ENCODE peak calls at places on chromosomes 11 and 22, in five cellular contexts. T is BE2C, V is stomach, J is IMR-90, H is fibroblast of lung. Q is an unnamed sample.

GRCh38 chr11:68302256-68303054 is 9.9 kb upstream of the LRP5 start:
- DNase-seq in T (no peak), H (peak; percentile 30), J (peak; percentile 50), V (no peak), Q (no peak)

GRCh38 chr11:36363361-36364272 is 67.5 kb downstream of the PRR5L start:
- DNase-seq in V (no peak), J (no peak), H (no peak), T (no peak), Q (no peak)

GRCh38 chr22:26444777-26445176 is 15.7 kb downstream of the ASPHD2 start:
- DNase-seq in T (no peak), V (no peak), H (no peak), J (no peak), Q (no peak)

GRCh38 chr11:62129610-62130497 is 6.0 kb downstream of the INCENP start:
- DNase-seq in V (peak; percentile 18), H (no peak), T (no peak), J (no peak), Q (no peak)

GRCh38 chr11:32792948-32793475 is 1.4 kb downstream of the CCDC73 start:
- DNase-seq in J (peak; percentile 27), T (peak; percentile 36), V (peak; percentile 69), H (peak; percentile 42), Q (no peak)

GRCh38 chr22:17131686-17132085 is 10.5 kb upstream of the TMEM121B start:
- DNase-seq in J (no peak), V (no peak), H (no peak), T (peak; percentile 48), Q (no peak)

GRCh38 chr11:103773059-103773458 is 263.4 kb upstream of the DDI1 start:
- DNase-seq in T (no peak), H (peak; percentile 78), J (peak; percentile 83), V (no peak), Q (no peak)

GRCh38 chr11:126546191-126546590 is 190.7 kb downstream of the ST3GAL4 start:
- DNase-seq in H (no peak), J (peak; percentile 21), T (no peak), V (no peak), Q (no peak)

GRCh38 chr11:104129138-104129537 is 34.8 kb downstream of the PDGFD start:
- DNase-seq in T (no peak), V (no peak), J (no peak), H (no peak), Q (no peak)

GRCh38 chr22:41597635-41597953 is 8.0 kb upstream of the PMM1 start:
- DNase-seq in H (no peak), T (no peak), V (no peak), J (no peak), Q (no peak)

GRCh38 chr22:49933236-49933921 is 14.9 kb downstream of the CRELD2 start:
- DNase-seq in V (peak; percentile 64), J (no peak), T (no peak), H (no peak), Q (no peak)

GRCh38 chr11:70760416-70761020 is 362.2 kb downstream of the CTTN start:
- DNase-seq in H (no peak), V (no peak), J (no peak), T (no peak), Q (no peak)

GRCh38 chr11:48041877-48042698 is 61.7 kb downstream of the PTPRJ start:
- DNase-seq in H (no peak), T (no peak), J (no peak), V (no peak), Q (no peak)

GRCh38 chr11:1650034-1650917 is 20.7 kb downstream of the KRTAP5-5 start:
- DNase-seq in H (no peak), T (no peak), J (no peak), V (no peak), Q (no peak)

GRCh38 chr11:96219981-96220623 is 122.9 kb downstream of the MAML2 start:
- DNase-seq in T (no peak), V (no peak), J (peak; percentile 62), H (peak; percentile 56), Q (no peak)

GRCh38 chr22:19400881-19401280 is 30.7 kb downstream of the HIRA start:
- DNase-seq in T (no peak), H (no peak), V (no peak), J (no peak), Q (no peak)

GRCh38 chr11:69541001-69541285 is 59.5 kb downstream of the LINC01488 start:
- DNase-seq in T (no peak), H (no peak), J (no peak), V (no peak), Q (no peak)

GRCh38 chr22:28025333-28025732 is 106.3 kb upstream of the PITPNB start:
- DNase-seq in T (peak; percentile 80), J (no peak), V (peak; percentile 18), H (no peak), Q (peak; percentile 53)

GRCh38 chr11:73186886-73187285 is 31.2 kb upstream of the P2RY2 start:
- DNase-seq in V (peak; percentile 21), H (no peak), J (no peak), T (no peak), Q (no peak)

GRCh38 chr11:57775474-57775873 is 13.9 kb downstream of the CTNND1 start:
- DNase-seq in H (no peak), T (no peak), V (no peak), J (no peak), Q (no peak)

GRCh38 chr11:14413307-14414072 is 54.5 kb upstream of the RRAS2 start:
- DNase-seq in V (no peak), H (peak; percentile 56), T (no peak), J (peak; percentile 58), Q (no peak)
- TF ChIP-seq CTCF in V (no peak), H (peak; percentile 34), T (peak; percentile 20), J (peak; percentile 33), Q (peak; percentile 42)

GRCh38 chr11:58905141-58905715 is 34.1 kb upstream of the GLYATL1 start:
- DNase-seq in H (peak; percentile 66), V (no peak), T (peak; percentile 65), J (peak; percentile 70), Q (no peak)

GRCh38 chr11:58902881-58903280 is 36.4 kb upstream of the GLYATL1 start:
- DNase-seq in H (no peak), J (no peak), T (no peak), V (no peak), Q (no peak)

GRCh38 chr11:58900479-58901420 is 38.5 kb upstream of the GLYATL1 start:
- DNase-seq in T (peak; percentile 61), H (peak; percentile 90), J (peak; percentile 73), V (peak; percentile 83), Q (no peak)

GRCh38 chr11:58907780-58908179 is 31.5 kb upstream of the GLYATL1 start:
- DNase-seq in V (no peak), H (no peak), T (no peak), J (no peak), Q (no peak)

GRCh38 chr11:58905716-58906547 is 33.4 kb upstream of the GLYATL1 start:
- DNase-seq in H (peak; percentile 94), T (peak; percentile 73), V (peak; percentile 50), J (peak; percentile 91), Q (peak; percentile 89)
- TF ChIP-seq CTCF in H (peak; percentile 67), T (peak; percentile 28), V (no peak), J (peak; percentile 49), Q (peak; percentile 49)

GRCh38 chr11:13836666-13837065 is 125.9 kb upstream of the SPON1 start:
- DNase-seq in J (no peak), T (no peak), H (no peak), V (no peak), Q (no peak)

GRCh38 chr11:13837286-13837685 is 125.2 kb upstream of the SPON1 start:
- DNase-seq in T (no peak), H (peak; percentile 4), J (peak; percentile 22), V (no peak), Q (no peak)

GRCh38 chr11:13831707-13832106 is 130.8 kb upstream of the SPON1 start:
- DNase-seq in H (no peak), V (no peak), J (no peak), T (no peak), Q (no peak)

GRCh38 chr11:13834463-13834862 is 128.1 kb upstream of the SPON1 start:
- DNase-seq in J (no peak), T (peak; percentile 21), H (no peak), V (no peak), Q (no peak)
- TF ChIP-seq CTCF in J (no peak), T (peak; percentile 37), H (peak; percentile 32), V (no peak), Q (peak; percentile 16)

DNA sequence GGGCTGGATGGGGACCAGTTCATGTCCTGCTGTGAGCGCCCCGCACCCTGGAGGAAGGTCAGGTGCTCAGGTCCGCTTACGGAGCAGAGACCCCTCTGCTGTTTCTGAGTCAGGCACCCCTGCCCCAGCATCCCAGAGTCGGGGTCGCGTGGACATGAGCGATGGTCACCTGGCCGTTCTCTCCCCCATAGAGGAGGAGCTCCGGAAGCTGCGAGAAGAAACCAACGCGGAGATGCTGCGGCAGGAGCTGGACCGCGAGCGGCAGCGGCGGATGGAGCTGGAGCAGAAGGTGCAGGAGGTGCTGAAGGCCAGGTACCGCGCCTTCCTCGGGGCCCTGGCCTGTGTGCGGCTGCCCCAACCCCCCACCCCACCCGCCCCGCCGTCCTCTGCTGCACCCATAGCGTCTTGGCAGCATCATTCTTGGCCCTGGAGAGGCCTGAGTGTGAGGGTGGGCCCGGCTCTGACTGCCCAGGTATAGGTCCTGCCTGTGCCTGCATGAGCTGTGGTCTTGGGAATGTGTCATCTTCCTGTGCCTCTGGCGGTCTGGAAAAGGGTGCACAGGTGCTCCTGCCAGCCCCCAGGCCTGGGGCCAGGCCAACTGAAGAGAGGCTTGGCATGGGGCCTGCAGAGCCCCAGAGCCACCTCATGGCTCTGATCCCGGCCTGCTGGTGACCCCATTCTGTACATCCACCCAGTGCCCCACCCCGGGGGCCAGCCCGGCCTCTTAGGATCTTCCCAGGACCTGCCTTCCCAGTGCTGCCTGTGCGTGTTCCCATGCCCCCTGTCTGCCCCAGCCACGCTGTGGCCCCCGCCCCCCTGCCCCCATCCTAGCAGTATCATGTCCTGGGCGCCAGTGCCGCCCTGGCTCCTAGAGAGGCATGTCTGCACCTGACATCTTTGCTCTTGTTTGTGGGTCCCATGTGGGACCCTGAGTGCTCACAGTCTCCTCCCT is 38.1 kb downstream of the GRAMD4 start:
- DNase-seq in H (no peak), T (no peak), V (no peak), J (no peak), Q (no peak)
- TF ChIP-seq CTCF in H (no peak), T (no peak), V (no peak), J (no peak), Q (no peak)

Q was measured in osteocyte.